ENCODE peak calls at places on chromosomes 13 and 19, in seven cellular contexts. U is gastrocnemius medialis, R is choroid plexus epithelial cell, A is breast epithelium, Q is mammary epithelial cell, H is fibroblast of pulmonary artery, L is brain microvascular endothelial cell. V is an unnamed sample.

GRCh38 chr13:32116210-32116609 is 84.6 kb downstream of the FRY start:
- DNase-seq in L (no peak), A (no peak), R (peak; percentile 32), H (peak; percentile 19), Q (no peak), U (no peak), V (no peak)

GRCh38 chr19:4053423-4054324 is 13.0 kb downstream of the ZBTB7A start:
- DNase-seq in R (no peak), U (no peak), L (no peak), H (no peak), A (no peak), Q (no peak), V (no peak)

GRCh38 chr19:31278555-31279435 is 70.4 kb downstream of the TSHZ3 start:
- DNase-seq in L (no peak), H (no peak), U (no peak), A (no peak), R (no peak), Q (no peak), V (no peak)

GRCh38 chr13:93355094-93355493 is 128.5 kb downstream of the GPC6 start:
- DNase-seq in H (no peak), A (no peak), Q (no peak), L (no peak), R (no peak), U (no peak), V (no peak)

GRCh38 chr13:40428354-40428753 is 238.1 kb downstream of the FOXO1 start:
- DNase-seq in L (no peak), A (no peak), R (no peak), U (no peak), H (no peak), Q (no peak), V (no peak)

GRCh38 chr13:50580684-50581305 is 262.7 kb downstream of the DLEU7 start:
- DNase-seq in L (peak; percentile 76), A (no peak), H (peak; percentile 87), R (peak; percentile 85), U (no peak), Q (no peak), V (peak; percentile 8)

GRCh38 chr19:27881213-27881612 is 1331.7 kb downstream of the UQCRFS1 start:
- DNase-seq in A (no peak), H (no peak), Q (no peak), L (no peak), R (no peak), U (no peak), V (no peak)

GRCh38 chr19:51016798-51017683 is 2.5 kb downstream of the KLK10 start:
- DNase-seq in A (peak; percentile 83), H (peak; percentile 57), U (no peak), L (peak; percentile 14), Q (peak; percentile 87), R (peak; percentile 33), V (no peak)

GRCh38 chr13:41691276-41691675 is 233.9 kb downstream of the RGCC start:
- DNase-seq in L (no peak), A (no peak), R (peak; percentile 47), U (no peak), H (peak; percentile 74), Q (no peak), V (no peak)

GRCh38 chr19:38277969-38278680 is 13.8 kb downstream of the SPINT2 start:
- DNase-seq in U (no peak), R (no peak), A (no peak), H (peak; percentile 87), Q (no peak), L (no peak), V (peak; percentile 57)

GRCh38 chr19:8585894-8586750 is 8.9 kb upstream of the MYO1F start:
- DNase-seq in H (peak; percentile 47), L (no peak), R (peak; percentile 52), U (no peak), A (no peak), Q (no peak), V (no peak)

GRCh38 chr19:49064768-49065611 is at the start of gene NTF4:
- DNase-seq in L (no peak), R (no peak), U (peak; percentile 52), H (peak; percentile 21), A (no peak), Q (peak; percentile 51), V (no peak)

GRCh38 chr13:29888306-29888705 is 37.9 kb upstream of the UBL3 start:
- DNase-seq in Q (peak; percentile 25), R (peak; percentile 46), U (no peak), L (no peak), H (peak; percentile 34), A (no peak), V (peak; percentile 30)

GRCh38 chr19:16386619-16387240 is 62.1 kb downstream of the KLF2 start:
- DNase-seq in Q (peak; percentile 27), R (peak; percentile 84), A (no peak), H (peak; percentile 79), U (no peak), L (peak; percentile 61), V (peak; percentile 59)

GRCh38 chr19:47881757-47882156 is 4.4 kb downstream of the SULT2A1 start:
- DNase-seq in Q (no peak), H (no peak), A (no peak), R (no peak), L (no peak), U (no peak), V (no peak)

GRCh38 chr13:26111797-26112196 is 60.0 kb upstream of the SHISA2 start:
- DNase-seq in R (no peak), U (no peak), L (no peak), Q (no peak), A (no peak), H (no peak), V (no peak)

GRCh38 chr13:26117620-26118019 is 65.8 kb upstream of the SHISA2 start:
- DNase-seq in A (no peak), L (no peak), Q (no peak), H (no peak), R (no peak), U (no peak), V (no peak)

DNA sequence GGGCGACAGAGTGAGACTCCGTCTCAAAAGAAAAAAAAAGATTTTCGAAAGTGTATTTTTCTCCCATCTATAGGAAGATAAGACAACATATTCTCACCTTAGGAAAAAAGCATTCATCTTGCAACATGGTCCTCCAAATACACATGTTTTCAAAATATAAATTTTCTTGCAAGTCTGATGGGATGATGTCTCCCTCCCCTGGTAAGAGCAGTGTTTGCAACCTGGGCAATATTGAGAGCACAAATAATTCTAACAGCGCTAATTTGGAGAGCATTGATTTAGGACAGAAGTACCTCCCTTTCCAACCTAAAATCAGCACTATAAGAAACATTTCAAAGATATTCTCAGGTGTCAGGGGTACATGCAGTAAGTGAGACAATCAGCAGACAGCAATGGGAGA is 61.0 kb upstream of the SHISA2 start:
- DNase-seq in L (peak; percentile 14), R (peak; percentile 51), U (no peak), A (no peak), H (no peak), Q (peak; percentile 1), V (no peak)
- TF ChIP-seq CTCF in L (peak; percentile 55), R (peak; percentile 62), U (no peak), A (no peak), H (peak; percentile 7), Q (peak; percentile 37), V (peak; percentile 66)

DNA sequence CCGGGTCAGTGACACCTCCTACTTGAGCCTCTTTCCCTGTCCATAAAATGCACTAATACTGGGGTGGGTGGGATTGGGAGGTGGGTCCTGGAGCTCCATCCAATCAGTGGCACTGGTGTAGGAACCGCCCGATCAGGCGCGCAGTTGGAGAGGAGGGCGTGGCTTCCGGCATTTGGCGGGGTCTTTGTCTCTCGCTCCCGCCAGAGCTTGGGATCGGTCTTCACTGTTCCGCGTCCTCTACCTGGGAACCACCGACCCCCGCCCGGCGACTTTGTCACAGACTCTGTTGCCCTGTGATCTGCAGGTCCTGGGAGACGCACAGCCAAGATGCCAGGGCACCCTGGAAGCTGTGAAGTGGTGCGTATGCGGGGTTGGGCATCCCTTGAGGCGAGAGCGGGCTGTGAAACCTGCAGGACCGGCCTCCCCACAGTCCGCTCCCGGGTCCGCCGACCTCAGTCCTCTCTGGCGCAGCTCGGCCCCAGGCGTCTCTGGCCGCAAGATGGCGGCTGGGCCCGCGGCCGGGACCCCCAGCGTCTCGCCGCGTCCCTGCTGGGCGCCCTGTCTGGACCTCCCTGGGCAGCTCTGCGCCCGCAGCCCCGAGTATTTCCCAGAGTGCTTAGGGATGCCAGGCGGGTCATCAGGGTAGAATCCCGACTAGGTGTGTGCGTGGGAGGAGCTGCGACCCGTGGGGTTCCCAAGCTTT is 41.6 kb upstream of the ZNF730 start:
- DNase-seq in R (peak; percentile 85), Q (peak; percentile 67), U (no peak), L (peak; percentile 60), H (peak; percentile 80), A (no peak), V (no peak)
- TF ChIP-seq CTCF in R (no peak), Q (no peak), U (no peak), L (peak; percentile 8), H (no peak), A (no peak), V (no peak)

DNA sequence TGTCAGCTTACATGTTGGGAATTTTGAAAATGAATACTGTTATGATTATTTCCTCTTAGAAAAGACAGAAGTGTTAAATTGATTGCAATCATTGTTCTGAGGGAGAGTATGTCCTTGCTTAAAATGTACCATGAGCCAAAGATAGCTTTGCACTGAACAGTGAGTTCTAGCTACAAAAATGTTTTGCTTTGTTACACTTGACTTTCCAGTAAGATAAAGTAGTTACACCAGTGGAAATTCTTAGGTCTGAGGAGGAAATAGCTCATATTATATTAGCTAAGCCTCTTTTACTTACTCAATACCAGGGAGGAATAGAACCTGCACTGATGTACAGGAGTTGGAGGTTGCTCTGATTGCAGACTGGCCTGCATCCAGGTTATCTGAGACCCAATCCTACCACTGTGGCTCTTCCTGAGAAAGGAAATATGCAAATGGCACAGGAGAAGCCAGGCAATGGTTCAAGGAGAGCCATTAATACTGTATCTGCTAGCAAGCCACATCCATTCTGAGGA is 53.0 kb upstream of the FBXL3 start:
- DNase-seq in Q (no peak), R (peak; percentile 10), H (peak; percentile 7), L (no peak), U (no peak), A (no peak), V (no peak)
- TF ChIP-seq CTCF in Q (no peak), R (no peak), H (no peak), L (no peak), U (no peak), A (no peak), V (no peak)

DNA sequence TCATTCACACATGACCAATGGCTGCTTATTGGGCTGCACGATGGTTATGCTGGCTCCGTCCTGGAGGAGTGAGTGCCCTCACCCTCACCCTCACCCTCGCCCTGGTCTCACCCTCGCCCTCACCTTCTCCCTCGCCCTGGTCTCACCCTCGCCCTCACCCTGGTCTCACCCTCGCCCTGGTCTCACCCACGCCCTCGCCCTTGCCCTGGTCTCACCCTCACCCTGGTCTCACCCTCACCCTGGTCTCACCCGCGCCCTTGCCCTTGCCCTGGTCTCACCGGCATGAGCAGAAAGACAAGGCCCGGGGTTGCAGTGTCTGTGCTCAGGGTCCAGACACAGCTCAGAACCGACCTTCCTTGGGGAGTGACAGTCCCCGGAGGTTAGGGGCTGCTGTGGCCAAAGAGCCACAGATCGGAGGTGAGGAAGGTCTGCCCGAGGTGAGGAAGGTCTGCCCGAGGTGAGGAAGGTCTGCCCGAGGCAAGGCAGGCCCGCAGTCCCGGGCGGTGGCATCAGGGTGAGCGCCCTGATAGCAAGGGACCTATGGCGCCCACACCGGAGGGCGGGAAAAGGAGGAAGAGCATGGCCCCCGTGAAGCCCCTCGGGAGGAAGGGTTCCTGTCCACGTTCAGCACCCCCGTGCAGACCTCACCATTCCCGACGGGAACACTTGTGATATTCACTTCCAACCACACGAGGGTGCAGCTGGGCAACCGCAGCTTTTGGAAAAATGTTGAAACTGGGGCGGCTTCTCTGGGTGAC is 65.6 kb downstream of the MCF2L start:
- DNase-seq in U (peak; percentile 37), A (no peak), Q (peak; percentile 40), R (peak; percentile 70), L (peak; percentile 24), H (peak; percentile 70), V (peak; percentile 46)
- TF ChIP-seq CTCF in U (peak; percentile 50), A (peak; percentile 60), Q (peak; percentile 72), R (peak; percentile 86), L (peak; percentile 78), H (peak; percentile 76), V (peak; percentile 86)

GRCh38 chr19:56155124-56155687 is 14.1 kb downstream of the ZNF444 start:
- DNase-seq in H (no peak), Q (no peak), U (no peak), A (no peak), L (no peak), R (peak; percentile 21), V (no peak)
- TF ChIP-seq CTCF in H (peak; percentile 39), Q (peak; percentile 37), U (no peak), A (no peak), L (peak; percentile 59), R (peak; percentile 62), V (peak; percentile 64)